ENCODE peak calls at places on chromosomes 5 and 9, in ten cellular contexts. One of them, this sample, is unnamed.
A peak's percentile ranks its signal among the peaks of the same experiment; 100 is the strongest.

GRCh38 chr5:39648539-39649200 is 223.9 kb upstream of the DAB2 start:
- DNase-seq in suprapubic skin: no peak
- DNase-seq in AG09309: no peak
- DNase-seq in A549: peak; percentile 72
- DNase-seq in mucosa of descending colon: no peak
- DNase-seq in psoas muscle: no peak
- DNase-seq in cardiac fibroblast: peak; percentile 85
- DNase-seq in NB4: peak; percentile 15
- DNase-seq in Panc1: no peak
- DNase-seq in fibroblast of the aortic adventitia: peak; percentile 34
- DNase-seq in this sample: no peak

GRCh38 chr5:66789434-66789833 is 193.2 kb downstream of the MAST4 start:
- DNase-seq in Panc1: no peak
- DNase-seq in cardiac fibroblast: no peak
- DNase-seq in AG09309: no peak
- DNase-seq in mucosa of descending colon: no peak
- DNase-seq in NB4: no peak
- DNase-seq in psoas muscle: no peak
- DNase-seq in suprapubic skin: no peak
- DNase-seq in fibroblast of the aortic adventitia: no peak
- DNase-seq in A549: no peak
- DNase-seq in this sample: no peak

GRCh38 chr9:257957-258356 is 43.3 kb downstream of the DOCK8 start:
- DNase-seq in cardiac fibroblast: no peak
- DNase-seq in suprapubic skin: no peak
- DNase-seq in AG09309: no peak
- DNase-seq in NB4: peak; percentile 91
- DNase-seq in psoas muscle: no peak
- DNase-seq in mucosa of descending colon: no peak
- DNase-seq in fibroblast of the aortic adventitia: no peak
- DNase-seq in A549: no peak
- DNase-seq in Panc1: no peak
- DNase-seq in this sample: no peak

GRCh38 chr5:22531986-22532385 is 321.2 kb downstream of the CDH12 start:
- DNase-seq in NB4: no peak
- DNase-seq in psoas muscle: no peak
- DNase-seq in mucosa of descending colon: no peak
- DNase-seq in A549: no peak
- DNase-seq in Panc1: no peak
- DNase-seq in AG09309: no peak
- DNase-seq in cardiac fibroblast: no peak
- DNase-seq in fibroblast of the aortic adventitia: no peak
- DNase-seq in suprapubic skin: no peak
- DNase-seq in this sample: no peak

GRCh38 chr5:149038336-149039075 is 24.4 kb downstream of the SH3TC2 start:
- DNase-seq in cardiac fibroblast: peak; percentile 69
- DNase-seq in mucosa of descending colon: no peak
- DNase-seq in NB4: peak; percentile 6
- DNase-seq in A549: peak; percentile 17
- DNase-seq in AG09309: no peak
- DNase-seq in fibroblast of the aortic adventitia: peak; percentile 57
- DNase-seq in psoas muscle: no peak
- DNase-seq in Panc1: no peak
- DNase-seq in suprapubic skin: no peak
- DNase-seq in this sample: no peak

GRCh38 chr5:91130759-91131158 is 252.4 kb downstream of the ARRDC3 start:
- DNase-seq in suprapubic skin: no peak
- DNase-seq in psoas muscle: no peak
- DNase-seq in AG09309: no peak
- DNase-seq in NB4: no peak
- DNase-seq in Panc1: no peak
- DNase-seq in mucosa of descending colon: no peak
- DNase-seq in cardiac fibroblast: no peak
- DNase-seq in A549: no peak
- DNase-seq in fibroblast of the aortic adventitia: no peak
- DNase-seq in this sample: no peak

GRCh38 chr9:122228191-122228905 is 409 bp downstream of the LHX6 start:
- DNase-seq in NB4: peak; percentile 43
- DNase-seq in cardiac fibroblast: no peak
- DNase-seq in A549: no peak
- DNase-seq in AG09309: no peak
- DNase-seq in Panc1: no peak
- DNase-seq in suprapubic skin: no peak
- DNase-seq in psoas muscle: no peak
- DNase-seq in mucosa of descending colon: no peak
- DNase-seq in fibroblast of the aortic adventitia: no peak
- DNase-seq in this sample: peak; percentile 58

GRCh38 chr9:18499987-18500386 is 26.0 kb downstream of the ADAMTSL1 start:
- DNase-seq in mucosa of descending colon: no peak
- DNase-seq in NB4: no peak
- DNase-seq in fibroblast of the aortic adventitia: peak; percentile 40
- DNase-seq in cardiac fibroblast: no peak
- DNase-seq in A549: no peak
- DNase-seq in suprapubic skin: no peak
- DNase-seq in AG09309: no peak
- DNase-seq in Panc1: no peak
- DNase-seq in psoas muscle: no peak
- DNase-seq in this sample: no peak

GRCh38 chr9:134422301-134422700 is 96.0 kb downstream of the RXRA start:
- DNase-seq in Panc1: no peak
- DNase-seq in AG09309: no peak
- DNase-seq in A549: no peak
- DNase-seq in cardiac fibroblast: no peak
- DNase-seq in mucosa of descending colon: peak; percentile 85
- DNase-seq in psoas muscle: peak; percentile 85
- DNase-seq in fibroblast of the aortic adventitia: no peak
- DNase-seq in NB4: no peak
- DNase-seq in suprapubic skin: no peak
- DNase-seq in this sample: no peak

GRCh38 chr5:206406-206805 is 11.5 kb downstream of the CCDC127 start:
- DNase-seq in fibroblast of the aortic adventitia: peak; percentile 83
- DNase-seq in A549: no peak
- DNase-seq in cardiac fibroblast: peak; percentile 63
- DNase-seq in Panc1: no peak
- DNase-seq in suprapubic skin: no peak
- DNase-seq in psoas muscle: no peak
- DNase-seq in AG09309: no peak
- DNase-seq in NB4: no peak
- DNase-seq in mucosa of descending colon: no peak
- DNase-seq in this sample: peak; percentile 3

GRCh38 chr9:129630967-129631672 is 5.2 kb downstream of the NTMT1 start:
- DNase-seq in mucosa of descending colon: no peak
- DNase-seq in NB4: no peak
- DNase-seq in AG09309: no peak
- DNase-seq in A549: no peak
- DNase-seq in Panc1: no peak
- DNase-seq in suprapubic skin: no peak
- DNase-seq in psoas muscle: no peak
- DNase-seq in fibroblast of the aortic adventitia: no peak
- DNase-seq in cardiac fibroblast: peak; percentile 39
- DNase-seq in this sample: no peak
- TF ChIP-seq CTCF in mucosa of descending colon: no peak
- TF ChIP-seq CTCF in NB4: no peak
- TF ChIP-seq CTCF in AG09309: no peak
- TF ChIP-seq CTCF in A549: no peak
- TF ChIP-seq CTCF in Panc1: no peak
- TF ChIP-seq CTCF in suprapubic skin: no peak
- TF ChIP-seq CTCF in psoas muscle: no peak
- TF ChIP-seq CTCF in fibroblast of the aortic adventitia: no peak
- TF ChIP-seq CTCF in cardiac fibroblast: no peak
- TF ChIP-seq CTCF in this sample: no peak

GRCh38 chr9:135479469-135480052 is at the start of gene PPP1R26:
- DNase-seq in NB4: no peak
- DNase-seq in cardiac fibroblast: no peak
- DNase-seq in fibroblast of the aortic adventitia: no peak
- DNase-seq in suprapubic skin: no peak
- DNase-seq in Panc1: no peak
- DNase-seq in psoas muscle: no peak
- DNase-seq in A549: peak; percentile 34
- DNase-seq in mucosa of descending colon: peak; percentile 45
- DNase-seq in AG09309: no peak
- DNase-seq in this sample: peak; percentile 61

GRCh38 chr9:135480071-135480941 is 724 bp downstream of the PPP1R26 start:
- DNase-seq in fibroblast of the aortic adventitia: no peak
- DNase-seq in psoas muscle: no peak
- DNase-seq in mucosa of descending colon: peak; percentile 64
- DNase-seq in suprapubic skin: no peak
- DNase-seq in cardiac fibroblast: peak; percentile 37
- DNase-seq in AG09309: no peak
- DNase-seq in A549: peak; percentile 54
- DNase-seq in Panc1: no peak
- DNase-seq in NB4: no peak
- DNase-seq in this sample: peak; percentile 66

GRCh38 chr9:135480942-135481315 is 1.3 kb downstream of the PPP1R26 start:
- DNase-seq in mucosa of descending colon: no peak
- DNase-seq in psoas muscle: no peak
- DNase-seq in A549: no peak
- DNase-seq in Panc1: no peak
- DNase-seq in AG09309: no peak
- DNase-seq in cardiac fibroblast: no peak
- DNase-seq in fibroblast of the aortic adventitia: no peak
- DNase-seq in suprapubic skin: no peak
- DNase-seq in NB4: no peak
- DNase-seq in this sample: no peak

GRCh38 chr9:135478191-135478590 is 1.4 kb upstream of the PPP1R26 start:
- DNase-seq in A549: no peak
- DNase-seq in cardiac fibroblast: no peak
- DNase-seq in Panc1: no peak
- DNase-seq in NB4: no peak
- DNase-seq in AG09309: no peak
- DNase-seq in suprapubic skin: no peak
- DNase-seq in mucosa of descending colon: no peak
- DNase-seq in fibroblast of the aortic adventitia: no peak
- DNase-seq in psoas muscle: no peak
- DNase-seq in this sample: no peak

GRCh38 chr9:135478858-135479468 is 619 bp upstream of the PPP1R26 start:
- DNase-seq in mucosa of descending colon: peak; percentile 70
- DNase-seq in Panc1: no peak
- DNase-seq in suprapubic skin: no peak
- DNase-seq in AG09309: no peak
- DNase-seq in psoas muscle: no peak
- DNase-seq in A549: peak; percentile 51
- DNase-seq in NB4: no peak
- DNase-seq in fibroblast of the aortic adventitia: peak; percentile 28
- DNase-seq in cardiac fibroblast: peak; percentile 16
- DNase-seq in this sample: peak; percentile 41
- TF ChIP-seq CTCF in mucosa of descending colon: no peak
- TF ChIP-seq CTCF in Panc1: peak; percentile 40
- TF ChIP-seq CTCF in suprapubic skin: no peak
- TF ChIP-seq CTCF in AG09309: peak; percentile 23
- TF ChIP-seq CTCF in psoas muscle: no peak
- TF ChIP-seq CTCF in A549: peak; percentile 28
- TF ChIP-seq CTCF in NB4: no peak
- TF ChIP-seq CTCF in fibroblast of the aortic adventitia: peak; percentile 36
- TF ChIP-seq CTCF in cardiac fibroblast: peak; percentile 3
- TF ChIP-seq CTCF in this sample: no peak

DNA sequence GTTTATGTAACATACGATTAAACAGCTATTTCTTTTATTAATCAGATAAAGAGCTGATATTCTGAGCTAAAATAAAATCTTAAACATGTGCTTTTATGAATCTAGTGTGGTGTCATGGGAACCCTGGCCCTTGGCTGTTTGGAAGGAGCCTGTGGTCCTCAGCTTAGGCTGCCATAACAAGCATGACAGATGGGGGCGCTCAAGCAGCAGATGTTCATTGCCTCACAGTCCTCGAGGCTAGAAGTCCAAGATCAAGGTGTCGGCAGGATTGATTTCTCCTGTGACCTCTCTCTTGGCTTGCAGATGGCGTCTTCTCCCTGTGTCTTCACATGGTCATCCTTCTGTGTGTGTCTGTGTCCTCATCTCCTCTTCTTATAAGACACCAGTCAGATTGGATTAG is 448.2 kb downstream of the GADD45G start:
- DNase-seq in fibroblast of the aortic adventitia: no peak
- DNase-seq in AG09309: no peak
- DNase-seq in NB4: peak; percentile 30
- DNase-seq in A549: peak; percentile 22
- DNase-seq in mucosa of descending colon: peak; percentile 19
- DNase-seq in cardiac fibroblast: no peak
- DNase-seq in psoas muscle: no peak
- DNase-seq in suprapubic skin: no peak
- DNase-seq in Panc1: no peak
- DNase-seq in this sample: no peak
- TF ChIP-seq CTCF in fibroblast of the aortic adventitia: no peak
- TF ChIP-seq CTCF in AG09309: no peak
- TF ChIP-seq CTCF in NB4: peak; percentile 45
- TF ChIP-seq CTCF in A549: no peak
- TF ChIP-seq CTCF in mucosa of descending colon: no peak
- TF ChIP-seq CTCF in cardiac fibroblast: no peak
- TF ChIP-seq CTCF in psoas muscle: no peak
- TF ChIP-seq CTCF in suprapubic skin: no peak
- TF ChIP-seq CTCF in Panc1: peak; percentile 27
- TF ChIP-seq CTCF in this sample: no peak

GRCh38 chr5:98455660-98456059 is 317.8 kb upstream of the RGMB start:
- DNase-seq in mucosa of descending colon: no peak
- DNase-seq in cardiac fibroblast: peak; percentile 67
- DNase-seq in Panc1: no peak
- DNase-seq in A549: no peak
- DNase-seq in NB4: no peak
- DNase-seq in AG09309: no peak
- DNase-seq in suprapubic skin: no peak
- DNase-seq in fibroblast of the aortic adventitia: peak; percentile 22
- DNase-seq in psoas muscle: no peak
- DNase-seq in this sample: no peak

GRCh38 chr5:98458004-98458403 is 315.5 kb upstream of the RGMB start:
- DNase-seq in psoas muscle: no peak
- DNase-seq in Panc1: no peak
- DNase-seq in AG09309: peak; percentile 70
- DNase-seq in cardiac fibroblast: peak; percentile 84
- DNase-seq in fibroblast of the aortic adventitia: peak; percentile 57
- DNase-seq in suprapubic skin: no peak
- DNase-seq in mucosa of descending colon: no peak
- DNase-seq in A549: no peak
- DNase-seq in NB4: no peak
- DNase-seq in this sample: no peak

GRCh38 chr5:98453309-98453708 is 320.2 kb upstream of the RGMB start:
- DNase-seq in NB4: no peak
- DNase-seq in Panc1: no peak
- DNase-seq in A549: no peak
- DNase-seq in mucosa of descending colon: no peak
- DNase-seq in cardiac fibroblast: no peak
- DNase-seq in suprapubic skin: no peak
- DNase-seq in fibroblast of the aortic adventitia: peak; percentile 11
- DNase-seq in AG09309: no peak
- DNase-seq in psoas muscle: no peak
- DNase-seq in this sample: no peak

GRCh38 chr5:98454407-98454806 is 319.1 kb upstream of the RGMB start:
- DNase-seq in Panc1: no peak
- DNase-seq in AG09309: peak; percentile 35
- DNase-seq in mucosa of descending colon: no peak
- DNase-seq in psoas muscle: no peak
- DNase-seq in cardiac fibroblast: peak; percentile 73
- DNase-seq in fibroblast of the aortic adventitia: peak; percentile 68
- DNase-seq in NB4: no peak
- DNase-seq in suprapubic skin: no peak
- DNase-seq in A549: no peak
- DNase-seq in this sample: no peak

DNA sequence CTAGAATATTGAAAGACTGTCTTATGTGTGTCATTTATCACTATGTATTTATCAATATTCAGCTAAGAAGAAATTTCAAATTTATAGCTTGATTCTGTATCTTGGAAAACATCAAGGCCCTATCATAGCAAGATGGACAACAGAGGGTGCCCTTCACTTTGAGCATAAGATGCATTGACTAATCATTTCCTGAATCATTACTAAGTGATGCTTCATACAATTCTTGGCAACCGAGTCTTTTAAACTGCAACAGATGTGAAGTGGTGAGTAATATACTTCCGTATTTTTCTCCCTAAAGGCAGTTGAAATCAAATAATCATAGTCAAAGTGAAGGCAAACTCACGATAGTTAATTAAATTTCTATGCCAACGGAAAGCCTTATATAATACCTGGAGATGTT is 318.6 kb upstream of the RGMB start:
- DNase-seq in NB4: peak; percentile 19
- DNase-seq in AG09309: peak; percentile 91
- DNase-seq in Panc1: peak; percentile 72
- DNase-seq in cardiac fibroblast: peak; percentile 98
- DNase-seq in suprapubic skin: no peak
- DNase-seq in mucosa of descending colon: peak; percentile 16
- DNase-seq in A549: peak; percentile 18
- DNase-seq in fibroblast of the aortic adventitia: peak; percentile 95
- DNase-seq in psoas muscle: no peak
- DNase-seq in this sample: no peak
- TF ChIP-seq CTCF in NB4: no peak
- TF ChIP-seq CTCF in AG09309: peak; percentile 54
- TF ChIP-seq CTCF in Panc1: peak; percentile 21
- TF ChIP-seq CTCF in cardiac fibroblast: peak; percentile 37
- TF ChIP-seq CTCF in suprapubic skin: no peak
- TF ChIP-seq CTCF in mucosa of descending colon: no peak
- TF ChIP-seq CTCF in A549: peak; percentile 19
- TF ChIP-seq CTCF in fibroblast of the aortic adventitia: peak; percentile 36
- TF ChIP-seq CTCF in psoas muscle: no peak
- TF ChIP-seq CTCF in this sample: no peak